ENCODE peak calls at places on chromosomes 3 and 15, in seven cellular contexts. One of them, this sample, is unnamed.

GRCh38 chr3:43079536-43080332 is 26.1 kb downstream of the POMGNT2 start:
- DNase-seq in BE2C: no peak
- DNase-seq in CD8-positive, alpha-beta memory T cell: no peak
- DNase-seq in PC-3: no peak
- DNase-seq in right cardiac atrium: no peak
- DNase-seq in A549: no peak
- DNase-seq in GM12878: no peak
- DNase-seq in this sample: no peak

GRCh38 chr3:188212308-188212969 is 58.5 kb downstream of the LPP start:
- DNase-seq in right cardiac atrium: no peak
- DNase-seq in PC-3: peak; percentile 30
- DNase-seq in A549: peak; percentile 83
- DNase-seq in CD8-positive, alpha-beta memory T cell: no peak
- DNase-seq in GM12878: no peak
- DNase-seq in BE2C: no peak
- DNase-seq in this sample: no peak

GRCh38 chr3:124115965-124116364 is 124.0 kb upstream of the ROPN1 start:
- DNase-seq in BE2C: no peak
- DNase-seq in CD8-positive, alpha-beta memory T cell: no peak
- DNase-seq in PC-3: no peak
- DNase-seq in A549: no peak
- DNase-seq in right cardiac atrium: no peak
- DNase-seq in GM12878: no peak
- DNase-seq in this sample: no peak

GRCh38 chr3:57555316-57555715 is 758 bp upstream of the PDE12 start:
- DNase-seq in GM12878: no peak
- DNase-seq in CD8-positive, alpha-beta memory T cell: no peak
- DNase-seq in BE2C: no peak
- DNase-seq in PC-3: no peak
- DNase-seq in right cardiac atrium: no peak
- DNase-seq in A549: peak; percentile 4
- DNase-seq in this sample: no peak

GRCh38 chr15:70258369-70259029 is 160.8 kb upstream of the TLE3 start:
- DNase-seq in A549: no peak
- DNase-seq in CD8-positive, alpha-beta memory T cell: peak; percentile 82
- DNase-seq in GM12878: no peak
- DNase-seq in right cardiac atrium: no peak
- DNase-seq in BE2C: no peak
- DNase-seq in PC-3: no peak
- DNase-seq in this sample: no peak

GRCh38 chr3:129313983-129314756 is 35.5 kb downstream of the HMCES start:
- DNase-seq in A549: no peak
- DNase-seq in CD8-positive, alpha-beta memory T cell: no peak
- DNase-seq in right cardiac atrium: no peak
- DNase-seq in BE2C: no peak
- DNase-seq in PC-3: peak; percentile 23
- DNase-seq in GM12878: no peak
- DNase-seq in this sample: no peak

GRCh38 chr3:10602769-10603768 is 97.7 kb upstream of the ATP2B2 start:
- DNase-seq in CD8-positive, alpha-beta memory T cell: peak; percentile 65
- DNase-seq in right cardiac atrium: no peak
- DNase-seq in A549: no peak
- DNase-seq in PC-3: no peak
- DNase-seq in BE2C: no peak
- DNase-seq in GM12878: peak; percentile 37
- DNase-seq in this sample: no peak

GRCh38 chr3:68876112-68876713 is 56.1 kb downstream of the TAFA4 start:
- DNase-seq in BE2C: peak; percentile 28
- DNase-seq in GM12878: peak; percentile 17
- DNase-seq in A549: peak; percentile 3
- DNase-seq in right cardiac atrium: no peak
- DNase-seq in PC-3: peak; percentile 66
- DNase-seq in CD8-positive, alpha-beta memory T cell: peak; percentile 49
- DNase-seq in this sample: peak; percentile 61

GRCh38 chr15:39236375-39236774 is 344.5 kb upstream of the THBS1 start:
- DNase-seq in A549: no peak
- DNase-seq in right cardiac atrium: no peak
- DNase-seq in GM12878: no peak
- DNase-seq in PC-3: no peak
- DNase-seq in BE2C: no peak
- DNase-seq in CD8-positive, alpha-beta memory T cell: no peak
- DNase-seq in this sample: no peak

GRCh38 chr3:12903000-12903800 is 61.8 kb upstream of the RPL32 start:
- DNase-seq in GM12878: no peak
- DNase-seq in BE2C: no peak
- DNase-seq in CD8-positive, alpha-beta memory T cell: no peak
- DNase-seq in PC-3: no peak
- DNase-seq in A549: no peak
- DNase-seq in right cardiac atrium: no peak
- DNase-seq in this sample: no peak

GRCh38 chr15:72516734-72517133 is 42.6 kb downstream of the ARIH1 start:
- DNase-seq in GM12878: no peak
- DNase-seq in CD8-positive, alpha-beta memory T cell: no peak
- DNase-seq in BE2C: no peak
- DNase-seq in right cardiac atrium: no peak
- DNase-seq in PC-3: no peak
- DNase-seq in A549: no peak
- DNase-seq in this sample: no peak

GRCh38 chr3:190381356-190381940 is 6.5 kb upstream of the CLDN16 start:
- DNase-seq in GM12878: no peak
- DNase-seq in CD8-positive, alpha-beta memory T cell: no peak
- DNase-seq in A549: no peak
- DNase-seq in PC-3: peak; percentile 18
- DNase-seq in BE2C: no peak
- DNase-seq in right cardiac atrium: no peak
- DNase-seq in this sample: no peak

GRCh38 chr15:78301813-78302212 is 2.4 kb upstream of the SKIC8 start:
- DNase-seq in GM12878: no peak
- DNase-seq in PC-3: peak; percentile 31
- DNase-seq in CD8-positive, alpha-beta memory T cell: no peak
- DNase-seq in BE2C: no peak
- DNase-seq in right cardiac atrium: no peak
- DNase-seq in A549: no peak
- DNase-seq in this sample: no peak

GRCh38 chr3:78483070-78483469 is 1284.7 kb downstream of the ROBO1 start:
- DNase-seq in BE2C: no peak
- DNase-seq in GM12878: no peak
- DNase-seq in A549: no peak
- DNase-seq in PC-3: no peak
- DNase-seq in CD8-positive, alpha-beta memory T cell: no peak
- DNase-seq in right cardiac atrium: no peak
- DNase-seq in this sample: no peak

GRCh38 chr3:172520332-172520831 is 2.8 kb downstream of the TNFSF10 start:
- DNase-seq in A549: no peak
- DNase-seq in CD8-positive, alpha-beta memory T cell: no peak
- DNase-seq in BE2C: no peak
- DNase-seq in PC-3: no peak
- DNase-seq in GM12878: peak; percentile 53
- DNase-seq in right cardiac atrium: no peak
- DNase-seq in this sample: no peak

GRCh38 chr15:53312707-53313106 is 446.8 kb downstream of the WDR72 start:
- DNase-seq in GM12878: no peak
- DNase-seq in A549: no peak
- DNase-seq in right cardiac atrium: no peak
- DNase-seq in CD8-positive, alpha-beta memory T cell: no peak
- DNase-seq in BE2C: no peak
- DNase-seq in PC-3: no peak
- DNase-seq in this sample: no peak

GRCh38 chr15:60729850-60730458 is 251.0 kb upstream of the ICE2 start:
- DNase-seq in BE2C: no peak
- DNase-seq in CD8-positive, alpha-beta memory T cell: no peak
- DNase-seq in right cardiac atrium: no peak
- DNase-seq in PC-3: no peak
- DNase-seq in GM12878: no peak
- DNase-seq in A549: no peak
- DNase-seq in this sample: no peak

GRCh38 chr15:59335197-59335786 is 37.4 kb downstream of the MYO1E start:
- DNase-seq in BE2C: no peak
- DNase-seq in CD8-positive, alpha-beta memory T cell: no peak
- DNase-seq in A549: no peak
- DNase-seq in PC-3: no peak
- DNase-seq in right cardiac atrium: no peak
- DNase-seq in GM12878: no peak
- DNase-seq in this sample: no peak

GRCh38 chr15:53833134-53833624 is 73.7 kb upstream of the WDR72 start:
- DNase-seq in PC-3: no peak
- DNase-seq in BE2C: peak; percentile 46
- DNase-seq in GM12878: no peak
- DNase-seq in right cardiac atrium: peak; percentile 31
- DNase-seq in A549: no peak
- DNase-seq in CD8-positive, alpha-beta memory T cell: no peak
- DNase-seq in this sample: peak; percentile 4

GRCh38 chr3:194137314-194138097 is 1.6 kb downstream of the HES1 start:
- DNase-seq in right cardiac atrium: peak; percentile 69
- DNase-seq in BE2C: peak; percentile 68
- DNase-seq in A549: no peak
- DNase-seq in PC-3: peak; percentile 72
- DNase-seq in CD8-positive, alpha-beta memory T cell: peak; percentile 61
- DNase-seq in GM12878: no peak
- DNase-seq in this sample: peak; percentile 50

GRCh38 chr3:61162965-61163364 is 88.3 kb downstream of the FHIT start:
- DNase-seq in A549: no peak
- DNase-seq in GM12878: no peak
- DNase-seq in right cardiac atrium: no peak
- DNase-seq in BE2C: no peak
- DNase-seq in PC-3: no peak
- DNase-seq in CD8-positive, alpha-beta memory T cell: no peak
- DNase-seq in this sample: no peak

GRCh38 chr15:90191795-90192494 is 9.2 kb upstream of the SEMA4B start:
- DNase-seq in A549: no peak
- DNase-seq in PC-3: no peak
- DNase-seq in CD8-positive, alpha-beta memory T cell: no peak
- DNase-seq in BE2C: peak; percentile 95
- DNase-seq in right cardiac atrium: peak; percentile 71
- DNase-seq in GM12878: peak; percentile 70
- DNase-seq in this sample: peak; percentile 33

DNA sequence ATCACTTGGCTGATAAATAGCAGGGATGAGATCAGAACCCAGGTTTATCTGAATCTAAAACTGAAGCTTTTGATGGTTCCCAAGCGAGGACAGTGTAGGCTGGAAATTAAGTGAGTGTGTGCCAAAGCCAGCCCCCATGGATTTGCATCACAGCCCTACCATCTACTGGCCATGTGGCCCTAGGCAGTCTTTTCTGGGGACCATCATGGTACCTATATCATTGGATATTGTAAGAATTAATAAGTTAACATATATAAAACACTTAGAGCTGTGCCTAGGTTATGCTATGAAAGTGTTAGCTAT is 32.8 kb upstream of the SSR3 start:
- DNase-seq in CD8-positive, alpha-beta memory T cell: no peak
- DNase-seq in BE2C: no peak
- DNase-seq in GM12878: no peak
- DNase-seq in A549: no peak
- DNase-seq in PC-3: no peak
- DNase-seq in right cardiac atrium: no peak
- DNase-seq in this sample: no peak
- H3K4me1 ChIP-seq in CD8-positive, alpha-beta memory T cell: no peaks in the 10 kb centered on the region
- H3K4me1 ChIP-seq in BE2C: no peaks in the 10 kb centered on the region
- H3K4me1 ChIP-seq in GM12878: peaks cover 21% of the 10 kb centered on the region
- H3K4me1 ChIP-seq in A549: no peaks in the 10 kb centered on the region
- H3K4me1 ChIP-seq in PC-3: no peaks in the 10 kb centered on the region
- H3K4me1 ChIP-seq in right cardiac atrium: no peaks in the 10 kb centered on the region
- H3K4me1 ChIP-seq in this sample: no peaks in the 10 kb centered on the region

DNA sequence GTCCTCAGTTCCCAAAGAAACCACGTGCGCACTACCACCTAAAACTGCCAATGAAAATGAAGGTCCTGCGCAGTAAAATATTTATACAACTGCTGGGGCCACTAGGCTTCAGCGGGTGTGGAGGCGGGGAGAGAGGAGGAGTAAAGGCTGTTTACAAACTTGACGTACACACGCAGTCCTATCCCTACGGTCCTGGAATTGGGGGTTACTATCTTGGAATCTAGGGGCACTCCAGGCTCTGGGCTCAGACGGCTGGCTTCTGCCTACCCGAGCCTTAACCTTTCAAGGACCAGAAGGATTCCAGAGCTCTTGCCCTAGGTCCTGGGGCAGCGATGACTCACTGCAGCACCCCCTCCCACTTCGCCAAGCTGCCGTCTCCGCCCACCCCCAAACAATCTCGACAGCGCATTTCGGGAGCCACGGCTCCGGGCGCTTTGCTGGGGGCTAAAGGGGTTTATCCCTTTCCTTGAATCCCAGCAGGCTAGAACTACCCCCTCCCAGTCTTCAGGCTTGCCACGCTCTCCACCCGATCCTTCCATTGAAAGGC is 3.0 kb downstream of the ADAMTS9 start:
- DNase-seq in GM12878: no peak
- DNase-seq in BE2C: peak; percentile 67
- DNase-seq in PC-3: no peak
- DNase-seq in CD8-positive, alpha-beta memory T cell: no peak
- DNase-seq in right cardiac atrium: peak; percentile 43
- DNase-seq in A549: no peak
- DNase-seq in this sample: peak; percentile 2
- H3K4me3 ChIP-seq in GM12878: no peak overlapping the region
- H3K4me3 ChIP-seq in BE2C: peak overlapping the region; percentile 91
- H3K4me3 ChIP-seq in PC-3: no peak overlapping the region
- H3K4me3 ChIP-seq in CD8-positive, alpha-beta memory T cell: no peak overlapping the region
- H3K4me3 ChIP-seq in right cardiac atrium: peak overlapping the region; percentile 72
- H3K4me3 ChIP-seq in A549: peak overlapping the region; percentile 47
- H3K4me3 ChIP-seq in this sample: peak overlapping the region; percentile 59

DNA sequence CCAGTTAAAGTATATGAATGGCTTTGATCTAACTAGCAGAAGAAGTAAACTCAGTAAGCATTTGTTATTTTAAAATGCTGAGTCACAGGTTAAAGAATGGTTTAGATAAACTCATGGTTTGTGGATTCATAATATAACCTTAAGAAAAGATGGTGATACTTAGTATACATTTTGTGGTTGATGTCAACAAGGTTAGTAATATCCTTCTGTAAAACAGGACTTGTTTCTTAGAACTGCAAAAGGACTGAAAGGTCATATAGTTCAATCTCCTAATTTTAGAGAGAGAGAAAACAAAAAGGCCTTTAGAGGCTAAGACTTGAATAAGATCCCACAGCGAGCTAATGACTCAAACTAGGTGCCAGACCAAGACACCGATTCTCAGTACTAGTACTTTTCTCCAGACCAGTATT is 50.0 kb downstream of the STRIT1 start:
- DNase-seq in right cardiac atrium: no peak
- DNase-seq in BE2C: no peak
- DNase-seq in PC-3: peak; percentile 44
- DNase-seq in A549: no peak
- DNase-seq in GM12878: no peak
- DNase-seq in CD8-positive, alpha-beta memory T cell: no peak
- DNase-seq in this sample: no peak
- H3K9me3 ChIP-seq in right cardiac atrium: no peaks in the 10 kb centered on the region
- H3K9me3 ChIP-seq in BE2C: no peaks in the 10 kb centered on the region
- H3K9me3 ChIP-seq in PC-3: no peaks in the 10 kb centered on the region
- H3K9me3 ChIP-seq in A549: no peaks in the 10 kb centered on the region
- H3K9me3 ChIP-seq in GM12878: no peaks in the 10 kb centered on the region
- H3K9me3 ChIP-seq in CD8-positive, alpha-beta memory T cell: no peaks in the 10 kb centered on the region
- H3K9me3 ChIP-seq in this sample: no peaks in the 10 kb centered on the region

GRCh38 chr3:150544040-150544439 is 2.3 kb downstream of the SERP1 start:
- DNase-seq in CD8-positive, alpha-beta memory T cell: no peak
- DNase-seq in right cardiac atrium: no peak
- DNase-seq in A549: no peak
- DNase-seq in BE2C: no peak
- DNase-seq in PC-3: peak; percentile 81
- DNase-seq in GM12878: no peak
- DNase-seq in this sample: no peak
- H3K4me1 ChIP-seq in CD8-positive, alpha-beta memory T cell: peaks cover 37% of the 10 kb centered on the region
- H3K4me1 ChIP-seq in right cardiac atrium: no peaks in the 10 kb centered on the region
- H3K4me1 ChIP-seq in A549: peaks cover 20% of the 10 kb centered on the region
- H3K4me1 ChIP-seq in BE2C: no peaks in the 10 kb centered on the region
- H3K4me1 ChIP-seq in PC-3: peaks cover 28% of the 10 kb centered on the region
- H3K4me1 ChIP-seq in GM12878: peaks cover 3% of the 10 kb centered on the region
- H3K4me1 ChIP-seq in this sample: no peaks in the 10 kb centered on the region

This sample was measured in SJCRH30.